ENCODE peak calls at places on chromosome 5, in seven cellular contexts. F, U, X, E, N, T and S are unnamed samples.

GRCh38 chr5:61619777-61620518 is 287.9 kb downstream of the ZSWIM6 start:
- DNase-seq in F (no peak), U (no peak), X (no peak), E (no peak), N (no peak), T (no peak), S (no peak)

GRCh38 chr5:102018279-102018678 is 277.8 kb downstream of the SLCO4C1 start:
- DNase-seq in F (no peak), U (no peak), X (no peak), E (no peak), N (no peak), T (no peak), S (no peak)

GRCh38 chr5:177426566-177427210 is at the start of gene GRK6:
- DNase-seq in F (peak; percentile 73), U (peak; percentile 69), X (no peak), E (no peak), N (no peak), T (peak; percentile 66), S (peak; percentile 39)

GRCh38 chr5:97600486-97600885 is 417.4 kb upstream of the RIOK2 start:
- DNase-seq in F (no peak), U (no peak), X (no peak), E (no peak), N (no peak), T (no peak), S (no peak)

GRCh38 chr5:152462021-152462721 is 57.1 kb upstream of the NMUR2 start:
- DNase-seq in F (no peak), U (no peak), X (no peak), E (no peak), N (no peak), T (no peak), S (peak; percentile 9)

GRCh38 chr5:97000391-97000790 is 64.5 kb downstream of the LNPEP start:
- DNase-seq in F (no peak), U (no peak), X (no peak), E (no peak), N (no peak), T (no peak), S (no peak)

GRCh38 chr5:14810282-14810681 is 61.3 kb downstream of the ANKH start:
- DNase-seq in F (no peak), U (no peak), X (no peak), E (no peak), N (no peak), T (peak; percentile 12), S (no peak)

GRCh38 chr5:116856271-116856670 is 281.6 kb upstream of the SEMA6A start:
- DNase-seq in F (peak; percentile 23), U (no peak), X (no peak), E (no peak), N (no peak), T (no peak), S (no peak)

GRCh38 chr5:131521252-131521651 is 113.8 kb downstream of the RAPGEF6 start:
- DNase-seq in F (no peak), U (peak; percentile 15), X (no peak), E (no peak), N (peak; percentile 89), T (no peak), S (no peak)

GRCh38 chr5:56838409-56839039 is 23.2 kb downstream of the MAP3K1 start:
- DNase-seq in F (peak; percentile 60), U (no peak), X (peak; percentile 65), E (peak; percentile 80), N (peak; percentile 52), T (peak; percentile 74), S (peak; percentile 76)

GRCh38 chr5:77725646-77726045 is 50.5 kb downstream of the TBCA start:
- DNase-seq in F (no peak), U (no peak), X (no peak), E (no peak), N (no peak), T (no peak), S (no peak)

GRCh38 chr5:150143725-150144058 is 12.0 kb downstream of the PDGFRB start:
- DNase-seq in F (no peak), U (no peak), X (no peak), E (no peak), N (no peak), T (no peak), S (no peak)

GRCh38 chr5:84603557-84604185 is 219.0 kb upstream of the EDIL3 start:
- DNase-seq in F (no peak), U (no peak), X (no peak), E (peak; percentile 90), N (peak; percentile 97), T (no peak), S (no peak)

GRCh38 chr5:77157732-77158532 is 52.5 kb upstream of the PDE8B start:
- DNase-seq in F (no peak), U (no peak), X (no peak), E (no peak), N (no peak), T (no peak), S (no peak)

GRCh38 chr5:178116406-178116885 is 3.1 kb downstream of the N4BP3 start:
- DNase-seq in F (no peak), U (no peak), X (no peak), E (no peak), N (no peak), T (no peak), S (peak; percentile 22)

GRCh38 chr5:41413067-41413466 is 97.3 kb downstream of the PLCXD3 start:
- DNase-seq in F (no peak), U (no peak), X (no peak), E (peak; percentile 32), N (peak; percentile 48), T (no peak), S (no peak)

GRCh38 chr5:127233590-127233989 is 57.0 kb upstream of the MEGF10 start:
- DNase-seq in F (no peak), U (no peak), X (no peak), E (no peak), N (no peak), T (no peak), S (no peak)

GRCh38 chr5:10797246-10797645 is 36.2 kb upstream of the DAP start:
- DNase-seq in F (no peak), U (no peak), X (no peak), E (peak; percentile 73), N (no peak), T (no peak), S (no peak)

GRCh38 chr5:51661646-51662265 is 278.5 kb downstream of the ISL1 start:
- DNase-seq in F (no peak), U (no peak), X (no peak), E (no peak), N (no peak), T (no peak), S (no peak)

DNA sequence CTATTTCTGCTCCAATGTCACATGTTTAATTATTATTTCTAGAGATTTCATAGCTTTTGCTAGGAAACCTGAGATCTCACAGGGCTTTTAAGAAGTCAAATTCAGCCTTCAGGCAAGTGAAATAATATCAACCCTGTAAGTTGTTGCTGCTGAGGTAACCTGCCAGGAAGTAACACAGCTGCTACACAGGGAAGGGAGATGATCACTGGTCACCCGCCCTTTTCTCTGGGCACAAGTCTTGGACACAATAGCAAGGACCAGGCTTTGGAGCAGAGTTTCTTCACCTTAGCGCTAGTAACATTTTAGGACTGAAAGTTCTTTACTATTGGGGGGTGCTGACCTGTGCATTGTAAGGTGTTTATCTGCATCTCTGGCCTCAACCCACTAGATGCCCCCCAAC is 50.1 kb downstream of the PTTG1 start:
- DNase-seq in F (no peak), U (no peak), X (no peak), E (no peak), N (no peak), T (no peak), S (no peak)
- H3K27ac ChIP-seq in F (no peak overlapping the region), U (no peak overlapping the region), X (no peak overlapping the region), E (no peak overlapping the region), N (no peak overlapping the region), T (no peak overlapping the region), S (no peak overlapping the region)

GRCh38 chr5:120465281-120465961 is 1.3 kb downstream of the PRR16 start:
- DNase-seq in F (peak; percentile 77), U (peak; percentile 9), X (peak; percentile 73), E (peak; percentile 80), N (peak; percentile 42), T (no peak), S (no peak)

GRCh38 chr5:120463991-120464626 is at the start of gene PRR16:
- DNase-seq in F (peak; percentile 82), U (peak; percentile 59), X (peak; percentile 89), E (peak; percentile 78), N (peak; percentile 52), T (peak; percentile 68), S (peak; percentile 65)

GRCh38 chr5:120463026-120463770 is 902 bp upstream of the PRR16 start:
- DNase-seq in F (no peak), U (no peak), X (peak; percentile 45), E (peak; percentile 34), N (no peak), T (no peak), S (no peak)

GRCh38 chr5:120466337-120467006 is 2.4 kb downstream of the PRR16 start:
- DNase-seq in F (no peak), U (no peak), X (no peak), E (no peak), N (peak; percentile 15), T (no peak), S (no peak)

GRCh38 chr5:120464627-120465280 is 654 bp downstream of the PRR16 start:
- DNase-seq in F (peak; percentile 51), U (peak; percentile 14), X (peak; percentile 41), E (peak; percentile 83), N (peak; percentile 41), T (no peak), S (no peak)
- TF ChIP-seq EZH2 in F (peak; percentile 46), U (no peak), X (no peak), E (no peak), N (no peak), T (no peak), S (no peak)

GRCh38 chr5:142803428-142804111 is 33.4 kb downstream of the ARHGAP26 start:
- DNase-seq in F (no peak), U (no peak), X (no peak), E (peak; percentile 58), N (no peak), T (no peak), S (no peak)
- H3K27ac ChIP-seq in F (peak overlapping the region; percentile 18), U (no peak overlapping the region), X (no peak overlapping the region), E (peak overlapping the region; percentile 37), N (no peak overlapping the region), T (no peak overlapping the region), S (no peak overlapping the region)

GRCh38 chr5:67879619-67880357 is 335.8 kb upstream of the PIK3R1 start:
- DNase-seq in F (no peak), U (no peak), X (no peak), E (peak; percentile 51), N (peak; percentile 85), T (no peak), S (no peak)

GRCh38 chr5:67875637-67876036 is 339.9 kb upstream of the PIK3R1 start:
- DNase-seq in F (no peak), U (no peak), X (no peak), E (no peak), N (no peak), T (no peak), S (peak; percentile 32)

GRCh38 chr5:67878911-67879310 is 336.6 kb upstream of the PIK3R1 start:
- DNase-seq in F (no peak), U (no peak), X (no peak), E (peak; percentile 40), N (no peak), T (no peak), S (no peak)

GRCh38 chr5:67880358-67880810 is 335.2 kb upstream of the PIK3R1 start:
- DNase-seq in F (no peak), U (no peak), X (no peak), E (no peak), N (no peak), T (no peak), S (no peak)

DNA sequence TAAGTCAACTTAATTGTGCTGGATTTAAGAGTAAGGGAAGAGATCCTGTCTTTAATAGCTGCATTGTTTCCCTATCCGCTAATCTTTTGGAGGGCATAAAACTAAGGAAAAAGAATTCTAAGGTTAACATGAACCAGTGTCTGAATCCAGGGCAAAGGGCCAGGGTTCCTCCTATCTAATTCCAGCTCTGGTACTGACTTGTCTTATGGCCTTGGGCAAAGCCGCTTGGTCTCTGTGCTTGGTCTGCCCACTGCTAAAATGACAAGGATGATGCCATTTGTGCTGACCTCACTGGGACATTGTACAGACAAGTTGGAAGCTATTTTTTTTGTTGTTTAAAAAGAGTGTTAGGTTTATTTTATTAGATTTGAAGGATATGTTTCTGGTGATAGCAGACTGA is 334.7 kb upstream of the PIK3R1 start:
- DNase-seq in F (no peak), U (no peak), X (peak; percentile 13), E (no peak), N (no peak), T (no peak), S (no peak)
- TF ChIP-seq EZH2 in F (no peak), U (no peak), X (no peak), E (no peak), N (no peak), T (no peak), S (no peak)